ENCODE peak calls at places on chromosomes 7 and 10, in eight cellular contexts. K is kidney epithelial cell, R is brain microvascular endothelial cell, W is K562, J is kidney, F is cardiac muscle cell, C is foreskin fibroblast, S is AG09319. H is an unnamed sample.

GRCh38 chr7:44981035-44981706 is 2.4 kb upstream of the MYO1G start:
- DNase-seq in C (no peak), J (peak; percentile 58), K (no peak), R (no peak), W (no peak), S (no peak), F (no peak), H (peak; percentile 8)

GRCh38 chr7:24778543-24779282 is 21.4 kb upstream of the GSDME start:
- DNase-seq in C (peak; percentile 92), R (peak; percentile 85), W (no peak), F (no peak), K (no peak), J (no peak), S (peak; percentile 81), H (peak; percentile 36)

GRCh38 chr10:124409696-124410095 is 9.0 kb downstream of the OAT start:
- DNase-seq in F (no peak), K (no peak), S (no peak), R (no peak), J (no peak), C (no peak), W (no peak), H (no peak)

GRCh38 chr7:102433319-102434038 is at the start of gene ORAI2:
- DNase-seq in R (peak; percentile 39), J (peak; percentile 96), W (peak; percentile 99), K (no peak), C (peak; percentile 89), S (peak; percentile 20), F (peak; percentile 84), H (peak; percentile 94)

GRCh38 chr7:33792547-33793105 is 112.7 kb upstream of the BMPER start:
- DNase-seq in C (no peak), S (no peak), W (no peak), F (no peak), J (no peak), R (no peak), K (no peak), H (no peak)

GRCh38 chr10:63464402-63465292 is 1.1 kb downstream of the JMJD1C start:
- DNase-seq in C (no peak), K (no peak), W (peak; percentile 26), R (peak; percentile 11), J (peak; percentile 64), F (peak; percentile 18), S (no peak), H (peak; percentile 17)

GRCh38 chr10:24851595-24851994 is 100.8 kb downstream of the PRTFDC1 start:
- DNase-seq in F (no peak), C (peak; percentile 60), S (no peak), R (peak; percentile 76), K (no peak), J (no peak), W (no peak), H (no peak)

GRCh38 chr7:82347808-82348207 is 95.8 kb downstream of the CACNA2D1 start:
- DNase-seq in C (no peak), W (no peak), F (no peak), K (no peak), S (no peak), R (no peak), J (no peak), H (no peak)

GRCh38 chr10:93236378-93237040 is 162.8 kb downstream of the CYP26A1 start:
- DNase-seq in C (no peak), W (no peak), J (no peak), R (no peak), F (no peak), S (no peak), K (no peak), H (no peak)

GRCh38 chr10:127157506-127158205 is 38.7 kb downstream of the INSYN2A start:
- DNase-seq in C (peak; percentile 41), F (no peak), K (no peak), R (peak; percentile 7), S (no peak), J (no peak), W (no peak), H (no peak)

GRCh38 chr7:1674161-1675035 is 4.3 kb downstream of the ELFN1 start:
- DNase-seq in R (no peak), W (no peak), J (no peak), S (no peak), C (no peak), K (no peak), F (no peak), H (no peak)

GRCh38 chr10:124523301-124523871 is 61.8 kb downstream of the LHPP start:
- DNase-seq in K (no peak), C (no peak), F (no peak), R (no peak), W (no peak), J (peak; percentile 76), S (no peak), H (no peak)

GRCh38 chr10:28728396-28728795 is 51.1 kb downstream of the BAMBI start:
- DNase-seq in W (no peak), J (no peak), F (no peak), K (no peak), R (no peak), C (no peak), S (no peak), H (no peak)

GRCh38 chr10:7525314-7526016 is 114.6 kb upstream of the SFMBT2 start:
- DNase-seq in F (peak; percentile 84), R (peak; percentile 70), W (peak; percentile 77), J (no peak), C (peak; percentile 84), S (peak; percentile 41), K (no peak), H (peak; percentile 87)

DNA sequence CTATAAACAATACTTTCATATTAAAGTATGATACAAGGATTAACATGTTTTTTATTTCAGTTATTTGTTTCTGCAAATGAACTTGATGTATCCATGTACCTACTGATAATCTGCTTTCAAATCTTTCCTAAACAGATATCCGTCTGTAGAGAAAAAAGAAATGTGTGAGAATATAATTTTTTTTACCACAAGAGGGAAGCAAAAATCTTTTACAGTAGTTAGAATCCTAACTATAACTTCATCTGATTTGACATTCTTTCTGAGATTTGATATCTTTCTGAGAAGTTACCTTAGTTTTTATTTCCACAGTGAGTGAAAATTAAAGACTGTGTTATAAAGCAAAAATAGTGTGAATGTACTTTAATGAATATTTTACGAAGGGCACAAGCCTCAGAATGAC is 203.9 kb upstream of the PCLO start:
- DNase-seq in R (no peak), W (no peak), S (no peak), J (no peak), K (no peak), F (no peak), C (peak; percentile 3), H (no peak)
- TF ChIP-seq CTCF in R (peak; percentile 3), W (no peak), S (no peak), J (no peak), K (no peak), F (no peak), C (no peak), H (no peak)

GRCh38 chr7:18154707-18155106 is 127.1 kb upstream of the PRPS1L1 start:
- DNase-seq in K (no peak), S (no peak), F (no peak), R (no peak), C (no peak), W (no peak), J (no peak), H (no peak)

GRCh38 chr7:18153183-18153748 is 125.6 kb upstream of the PRPS1L1 start:
- DNase-seq in C (no peak), F (no peak), J (no peak), S (no peak), W (no peak), R (no peak), K (no peak), H (no peak)

DNA sequence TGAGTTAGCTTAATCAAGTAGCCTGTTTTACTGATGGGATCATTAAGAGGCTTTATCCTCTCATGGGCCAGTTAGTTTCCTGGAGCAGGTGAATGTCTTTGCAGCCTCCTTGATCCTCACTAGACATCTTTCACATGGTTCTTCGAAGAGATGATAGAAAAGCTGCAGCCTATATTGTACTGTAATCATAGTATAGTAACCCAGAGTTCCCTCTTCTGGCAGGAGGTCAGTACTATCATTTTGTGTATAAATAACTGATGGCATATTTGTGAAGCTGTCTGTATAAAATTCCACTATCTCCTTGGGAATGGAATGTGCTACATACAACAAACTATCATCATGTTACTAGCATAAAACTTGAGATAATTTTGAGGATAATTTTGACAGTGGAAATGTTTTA is 123.8 kb upstream of the PRPS1L1 start:
- DNase-seq in F (no peak), S (no peak), W (no peak), J (no peak), C (no peak), R (no peak), K (no peak), H (no peak)
- TF ChIP-seq CTCF in F (no peak), S (no peak), W (no peak), J (no peak), C (no peak), R (peak; percentile 6), K (no peak), H (no peak)

GRCh38 chr7:16409777-16410176 is 11.6 kb downstream of the CRPPA start:
- DNase-seq in K (no peak), R (no peak), F (no peak), J (no peak), S (no peak), W (no peak), C (no peak), H (no peak)
- TF ChIP-seq CTCF in K (no peak), R (no peak), F (peak; percentile 13), J (no peak), S (no peak), W (peak; percentile 12), C (no peak), H (no peak)

GRCh38 chr10:119644994-119645393 is 6.2 kb upstream of the BAG3 start:
- DNase-seq in R (no peak), W (no peak), F (no peak), K (no peak), S (no peak), C (no peak), J (no peak), H (no peak)

GRCh38 chr10:119640875-119641526 is 10.2 kb upstream of the BAG3 start:
- DNase-seq in S (no peak), F (no peak), W (no peak), R (no peak), C (no peak), K (no peak), J (no peak), H (no peak)

GRCh38 chr10:119643306-119644214 is 7.6 kb upstream of the BAG3 start:
- DNase-seq in J (no peak), K (no peak), C (peak; percentile 59), R (no peak), S (no peak), W (no peak), F (no peak), H (no peak)

GRCh38 chr10:119642556-119643111 is 8.5 kb upstream of the BAG3 start:
- DNase-seq in S (no peak), K (no peak), F (no peak), J (no peak), C (no peak), W (no peak), R (no peak), H (no peak)

GRCh38 chr10:119644215-119644826 is 6.9 kb upstream of the BAG3 start:
- DNase-seq in W (no peak), R (no peak), C (no peak), J (no peak), K (no peak), S (no peak), F (no peak), H (no peak)
- TF ChIP-seq CTCF in W (peak; percentile 15), R (peak; percentile 40), C (no peak), J (no peak), K (no peak), S (no peak), F (peak; percentile 23), H (no peak)

GRCh38 chr10:132396495-132397035 is 435 bp upstream of the PWWP2B start:
- DNase-seq in S (no peak), R (no peak), F (peak; percentile 86), K (no peak), W (peak; percentile 88), J (peak; percentile 93), C (peak; percentile 81), H (peak; percentile 87)
- TF ChIP-seq CTCF in S (no peak), R (peak; percentile 24), F (no peak), K (no peak), W (no peak), J (no peak), C (no peak), H (peak; percentile 19)

H was measured in GM20000.